ENCODE peak calls at places on chromosomes 13 and 19, in nine cellular contexts. One of them, this sample, is unnamed.

GRCh38 chr19:9362905-9363304 is at the start of gene ZNF177:
- DNase-seq in adrenal gland: no peak
- DNase-seq in mammary epithelial cell: no peak
- DNase-seq in MM.1S: no peak
- DNase-seq in colonic mucosa: no peak
- DNase-seq in kidney: peak; percentile 70
- DNase-seq in stomach: no peak
- DNase-seq in fibroblast of lung: peak; percentile 39
- DNase-seq in cardiac muscle cell: peak; percentile 8
- DNase-seq in this sample: no peak

GRCh38 chr13:114230117-114230516 is 4.6 kb upstream of the CDC16 start:
- DNase-seq in adrenal gland: no peak
- DNase-seq in cardiac muscle cell: peak; percentile 53
- DNase-seq in stomach: no peak
- DNase-seq in mammary epithelial cell: no peak
- DNase-seq in MM.1S: no peak
- DNase-seq in fibroblast of lung: peak; percentile 55
- DNase-seq in colonic mucosa: no peak
- DNase-seq in kidney: no peak
- DNase-seq in this sample: no peak

GRCh38 chr19:17052439-17052838 is 22.8 kb downstream of the HAUS8 start:
- DNase-seq in adrenal gland: peak; percentile 64
- DNase-seq in fibroblast of lung: peak; percentile 44
- DNase-seq in MM.1S: no peak
- DNase-seq in mammary epithelial cell: peak; percentile 34
- DNase-seq in kidney: no peak
- DNase-seq in cardiac muscle cell: peak; percentile 70
- DNase-seq in colonic mucosa: peak; percentile 66
- DNase-seq in stomach: peak; percentile 32
- DNase-seq in this sample: no peak

GRCh38 chr19:56476671-56477428 is at the start of gene ZNF667:
- DNase-seq in adrenal gland: peak; percentile 59
- DNase-seq in stomach: no peak
- DNase-seq in kidney: peak; percentile 77
- DNase-seq in colonic mucosa: peak; percentile 17
- DNase-seq in mammary epithelial cell: peak; percentile 64
- DNase-seq in fibroblast of lung: peak; percentile 71
- DNase-seq in MM.1S: no peak
- DNase-seq in cardiac muscle cell: peak; percentile 31
- DNase-seq in this sample: no peak

GRCh38 chr19:42173695-42174094 is 41.4 kb upstream of the POU2F2 start:
- DNase-seq in adrenal gland: no peak
- DNase-seq in fibroblast of lung: no peak
- DNase-seq in stomach: no peak
- DNase-seq in MM.1S: no peak
- DNase-seq in mammary epithelial cell: no peak
- DNase-seq in kidney: no peak
- DNase-seq in cardiac muscle cell: no peak
- DNase-seq in colonic mucosa: no peak
- DNase-seq in this sample: no peak

GRCh38 chr19:42290523-42291436 is 11.2 kb upstream of the PRR19 start:
- DNase-seq in fibroblast of lung: no peak
- DNase-seq in adrenal gland: no peak
- DNase-seq in kidney: peak; percentile 77
- DNase-seq in cardiac muscle cell: no peak
- DNase-seq in mammary epithelial cell: no peak
- DNase-seq in colonic mucosa: no peak
- DNase-seq in stomach: no peak
- DNase-seq in MM.1S: no peak
- DNase-seq in this sample: no peak

GRCh38 chr13:77810430-77810829 is 108.2 kb downstream of the EDNRB start:
- DNase-seq in MM.1S: peak; percentile 58
- DNase-seq in stomach: no peak
- DNase-seq in kidney: no peak
- DNase-seq in colonic mucosa: no peak
- DNase-seq in mammary epithelial cell: peak; percentile 8
- DNase-seq in cardiac muscle cell: peak; percentile 39
- DNase-seq in adrenal gland: peak; percentile 17
- DNase-seq in fibroblast of lung: peak; percentile 12
- DNase-seq in this sample: no peak

GRCh38 chr19:55272142-55272541 is 7.8 kb downstream of the HSPBP1 start:
- DNase-seq in cardiac muscle cell: no peak
- DNase-seq in MM.1S: no peak
- DNase-seq in kidney: no peak
- DNase-seq in mammary epithelial cell: no peak
- DNase-seq in stomach: no peak
- DNase-seq in colonic mucosa: no peak
- DNase-seq in adrenal gland: no peak
- DNase-seq in fibroblast of lung: no peak
- DNase-seq in this sample: no peak

GRCh38 chr19:16325161-16325527 is 518 bp downstream of the KLF2 start:
- DNase-seq in fibroblast of lung: no peak
- DNase-seq in colonic mucosa: peak; percentile 44
- DNase-seq in cardiac muscle cell: no peak
- DNase-seq in kidney: no peak
- DNase-seq in stomach: no peak
- DNase-seq in adrenal gland: peak; percentile 48
- DNase-seq in mammary epithelial cell: no peak
- DNase-seq in MM.1S: peak; percentile 59
- DNase-seq in this sample: peak; percentile 72

GRCh38 chr13:79540504-79540903 is 59.5 kb downstream of the NDFIP2 start:
- DNase-seq in stomach: no peak
- DNase-seq in kidney: no peak
- DNase-seq in colonic mucosa: no peak
- DNase-seq in fibroblast of lung: no peak
- DNase-seq in MM.1S: no peak
- DNase-seq in adrenal gland: no peak
- DNase-seq in mammary epithelial cell: no peak
- DNase-seq in cardiac muscle cell: no peak
- DNase-seq in this sample: no peak

GRCh38 chr13:111632906-111633305 is 312.5 kb downstream of the TEX29 start:
- DNase-seq in stomach: no peak
- DNase-seq in fibroblast of lung: no peak
- DNase-seq in colonic mucosa: no peak
- DNase-seq in adrenal gland: no peak
- DNase-seq in mammary epithelial cell: no peak
- DNase-seq in cardiac muscle cell: no peak
- DNase-seq in MM.1S: no peak
- DNase-seq in kidney: no peak
- DNase-seq in this sample: no peak

GRCh38 chr19:34667349-34668076 is 9.4 kb downstream of the SCGB2B2 start:
- DNase-seq in colonic mucosa: no peak
- DNase-seq in fibroblast of lung: peak; percentile 18
- DNase-seq in cardiac muscle cell: peak; percentile 17
- DNase-seq in mammary epithelial cell: no peak
- DNase-seq in adrenal gland: peak; percentile 61
- DNase-seq in MM.1S: peak; percentile 40
- DNase-seq in kidney: no peak
- DNase-seq in stomach: no peak
- DNase-seq in this sample: peak; percentile 39

GRCh38 chr19:13195678-13196077 is 45.5 kb downstream of the IER2 start:
- DNase-seq in colonic mucosa: peak; percentile 80
- DNase-seq in kidney: no peak
- DNase-seq in MM.1S: peak; percentile 60
- DNase-seq in cardiac muscle cell: no peak
- DNase-seq in adrenal gland: no peak
- DNase-seq in fibroblast of lung: no peak
- DNase-seq in mammary epithelial cell: no peak
- DNase-seq in stomach: peak; percentile 83
- DNase-seq in this sample: no peak

GRCh38 chr19:39112338-39112890 is 13.2 kb upstream of the PAK4 start:
- DNase-seq in kidney: peak; percentile 83
- DNase-seq in MM.1S: no peak
- DNase-seq in stomach: no peak
- DNase-seq in fibroblast of lung: peak; percentile 51
- DNase-seq in colonic mucosa: no peak
- DNase-seq in adrenal gland: peak; percentile 96
- DNase-seq in mammary epithelial cell: peak; percentile 92
- DNase-seq in cardiac muscle cell: no peak
- DNase-seq in this sample: no peak

GRCh38 chr13:36839281-36839680 is 20.3 kb downstream of the RFXAP start:
- DNase-seq in cardiac muscle cell: no peak
- DNase-seq in kidney: no peak
- DNase-seq in fibroblast of lung: no peak
- DNase-seq in adrenal gland: no peak
- DNase-seq in stomach: no peak
- DNase-seq in colonic mucosa: no peak
- DNase-seq in mammary epithelial cell: no peak
- DNase-seq in MM.1S: no peak
- DNase-seq in this sample: no peak

GRCh38 chr13:43787998-43788397 is 1.2 kb upstream of the ENOX1 start:
- DNase-seq in mammary epithelial cell: no peak
- DNase-seq in colonic mucosa: no peak
- DNase-seq in kidney: no peak
- DNase-seq in MM.1S: peak; percentile 28
- DNase-seq in adrenal gland: no peak
- DNase-seq in fibroblast of lung: peak; percentile 39
- DNase-seq in stomach: no peak
- DNase-seq in cardiac muscle cell: peak; percentile 63
- DNase-seq in this sample: no peak

GRCh38 chr13:50733392-50733791 is 110.1 kb downstream of the DLEU7 start:
- DNase-seq in cardiac muscle cell: no peak
- DNase-seq in stomach: no peak
- DNase-seq in fibroblast of lung: no peak
- DNase-seq in mammary epithelial cell: no peak
- DNase-seq in MM.1S: no peak
- DNase-seq in kidney: no peak
- DNase-seq in colonic mucosa: no peak
- DNase-seq in adrenal gland: no peak
- DNase-seq in this sample: no peak

GRCh38 chr13:38045278-38046048 is 175.9 kb upstream of the TRPC4 start:
- DNase-seq in kidney: no peak
- DNase-seq in mammary epithelial cell: peak; percentile 27
- DNase-seq in cardiac muscle cell: peak; percentile 70
- DNase-seq in MM.1S: peak; percentile 33
- DNase-seq in adrenal gland: no peak
- DNase-seq in stomach: no peak
- DNase-seq in colonic mucosa: no peak
- DNase-seq in fibroblast of lung: peak; percentile 27
- DNase-seq in this sample: no peak

GRCh38 chr19:1136918-1137317 is 33.1 kb downstream of the GPX4 start:
- DNase-seq in fibroblast of lung: no peak
- DNase-seq in kidney: no peak
- DNase-seq in cardiac muscle cell: no peak
- DNase-seq in colonic mucosa: no peak
- DNase-seq in adrenal gland: no peak
- DNase-seq in stomach: no peak
- DNase-seq in mammary epithelial cell: no peak
- DNase-seq in MM.1S: no peak
- DNase-seq in this sample: no peak

GRCh38 chr19:1135454-1135853 is 31.7 kb downstream of the GPX4 start:
- DNase-seq in adrenal gland: no peak
- DNase-seq in fibroblast of lung: no peak
- DNase-seq in kidney: no peak
- DNase-seq in colonic mucosa: no peak
- DNase-seq in MM.1S: no peak
- DNase-seq in stomach: no peak
- DNase-seq in mammary epithelial cell: no peak
- DNase-seq in cardiac muscle cell: no peak
- DNase-seq in this sample: no peak

GRCh38 chr19:1134431-1134830 is 30.6 kb downstream of the GPX4 start:
- DNase-seq in MM.1S: no peak
- DNase-seq in adrenal gland: no peak
- DNase-seq in fibroblast of lung: no peak
- DNase-seq in colonic mucosa: no peak
- DNase-seq in stomach: no peak
- DNase-seq in mammary epithelial cell: no peak
- DNase-seq in cardiac muscle cell: peak; percentile 76
- DNase-seq in kidney: no peak
- DNase-seq in this sample: no peak

GRCh38 chr19:1138121-1138520 is 34.3 kb downstream of the GPX4 start:
- DNase-seq in mammary epithelial cell: no peak
- DNase-seq in colonic mucosa: no peak
- DNase-seq in adrenal gland: no peak
- DNase-seq in stomach: no peak
- DNase-seq in cardiac muscle cell: no peak
- DNase-seq in kidney: no peak
- DNase-seq in fibroblast of lung: no peak
- DNase-seq in MM.1S: no peak
- DNase-seq in this sample: no peak

GRCh38 chr19:1136201-1136600 is 32.4 kb downstream of the GPX4 start:
- DNase-seq in stomach: no peak
- DNase-seq in kidney: no peak
- DNase-seq in fibroblast of lung: no peak
- DNase-seq in adrenal gland: no peak
- DNase-seq in mammary epithelial cell: no peak
- DNase-seq in cardiac muscle cell: no peak
- DNase-seq in colonic mucosa: peak; percentile 76
- DNase-seq in MM.1S: no peak
- DNase-seq in this sample: no peak
- H3K4me3 ChIP-seq in stomach: no peak overlapping the region
- H3K4me3 ChIP-seq in kidney: no peak overlapping the region
- H3K4me3 ChIP-seq in fibroblast of lung: no peak overlapping the region
- H3K4me3 ChIP-seq in adrenal gland: no peak overlapping the region
- H3K4me3 ChIP-seq in mammary epithelial cell: no peak overlapping the region
- H3K4me3 ChIP-seq in cardiac muscle cell: no peak overlapping the region
- H3K4me3 ChIP-seq in colonic mucosa: peak overlapping the region; percentile 21
- H3K4me3 ChIP-seq in MM.1S: no peak overlapping the region
- H3K4me3 ChIP-seq in this sample: no peak overlapping the region

DNA sequence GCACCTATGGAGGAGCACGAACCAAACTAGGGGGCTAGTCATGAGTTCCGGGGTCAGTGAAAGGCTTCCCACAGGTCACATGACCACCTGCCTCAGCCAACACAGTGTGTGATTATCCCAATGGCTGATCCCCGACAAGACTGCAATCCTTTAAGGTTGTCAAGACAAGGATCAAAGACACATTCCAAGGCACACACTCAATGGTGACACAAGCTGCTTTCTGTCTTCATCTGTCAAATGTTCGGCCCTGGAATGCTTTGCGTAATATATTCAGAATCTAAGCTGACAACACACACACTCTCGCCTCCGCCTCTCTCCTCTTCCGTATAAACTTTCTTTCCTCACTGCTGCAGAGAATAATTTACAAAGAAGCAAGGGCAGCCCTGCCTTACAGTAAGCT is 11.7 kb downstream of the RANBP3 start:
- DNase-seq in mammary epithelial cell: no peak
- DNase-seq in adrenal gland: peak; percentile 82
- DNase-seq in stomach: no peak
- DNase-seq in fibroblast of lung: peak; percentile 75
- DNase-seq in cardiac muscle cell: peak; percentile 91
- DNase-seq in kidney: no peak
- DNase-seq in MM.1S: no peak
- DNase-seq in colonic mucosa: no peak
- DNase-seq in this sample: no peak
- H3K4me1 ChIP-seq in mammary epithelial cell: peaks cover 24% of the 10 kb centered on the region
- H3K4me1 ChIP-seq in adrenal gland: peaks cover 86% of the 10 kb centered on the region
- H3K4me1 ChIP-seq in stomach: peaks cover 60% of the 10 kb centered on the region
- H3K4me1 ChIP-seq in fibroblast of lung: peaks cover 47% of the 10 kb centered on the region
- H3K4me1 ChIP-seq in cardiac muscle cell: peaks cover 51% of the 10 kb centered on the region
- H3K4me1 ChIP-seq in kidney: peaks cover 42% of the 10 kb centered on the region
- H3K4me1 ChIP-seq in MM.1S: peaks cover 35% of the 10 kb centered on the region
- H3K4me1 ChIP-seq in colonic mucosa: peaks cover 21% of the 10 kb centered on the region
- H3K4me1 ChIP-seq in this sample: peaks cover 36% of the 10 kb centered on the region

GRCh38 chr19:1422943-1423342 is 15.3 kb upstream of the RPS15 start:
- DNase-seq in colonic mucosa: no peak
- DNase-seq in mammary epithelial cell: no peak
- DNase-seq in kidney: no peak
- DNase-seq in fibroblast of lung: no peak
- DNase-seq in adrenal gland: no peak
- DNase-seq in MM.1S: no peak
- DNase-seq in stomach: no peak
- DNase-seq in cardiac muscle cell: no peak
- DNase-seq in this sample: no peak
- TF ChIP-seq CTCF in colonic mucosa: no peak
- TF ChIP-seq CTCF in mammary epithelial cell: no peak
- TF ChIP-seq CTCF in kidney: no peak
- TF ChIP-seq CTCF in fibroblast of lung: no peak
- TF ChIP-seq CTCF in adrenal gland: no peak
- TF ChIP-seq CTCF in MM.1S: no peak
- TF ChIP-seq CTCF in stomach: no peak
- TF ChIP-seq CTCF in cardiac muscle cell: no peak
- TF ChIP-seq CTCF in this sample: no peak

GRCh38 chr19:44905437-44906160 is at the start of gene APOE:
- DNase-seq in colonic mucosa: no peak
- DNase-seq in MM.1S: no peak
- DNase-seq in mammary epithelial cell: no peak
- DNase-seq in stomach: no peak
- DNase-seq in fibroblast of lung: no peak
- DNase-seq in cardiac muscle cell: peak; percentile 91
- DNase-seq in kidney: no peak
- DNase-seq in adrenal gland: peak; percentile 87
- DNase-seq in this sample: no peak
- H3K4me3 ChIP-seq in colonic mucosa: peak within 1 kb of the TSS; percentile 14
- H3K4me3 ChIP-seq in MM.1S: no peak within 1 kb of the TSS
- H3K4me3 ChIP-seq in mammary epithelial cell: no peak within 1 kb of the TSS
- H3K4me3 ChIP-seq in stomach: peak within 1 kb of the TSS; percentile 28
- H3K4me3 ChIP-seq in fibroblast of lung: peak within 1 kb of the TSS; percentile 85
- H3K4me3 ChIP-seq in cardiac muscle cell: peak within 1 kb of the TSS; percentile 40
- H3K4me3 ChIP-seq in kidney: peak within 1 kb of the TSS; percentile 78
- H3K4me3 ChIP-seq in adrenal gland: peak within 1 kb of the TSS; percentile 61
- H3K4me3 ChIP-seq in this sample: peak within 1 kb of the TSS; percentile 9